ENCODE peak calls at places on chromosomes 4 and X, in eight cellular contexts. One of them, this sample, is unnamed.

GRCh38 chr4:10949039-10949728 is 264.6 kb upstream of the CLNK start:
- DNase-seq in uterus: no peak
- DNase-seq in left lung: no peak
- DNase-seq in transverse colon: no peak
- DNase-seq in astrocyte: no peak
- DNase-seq in PC-3: no peak
- DNase-seq in neural progenitor cell: no peak
- DNase-seq in stomach: no peak
- DNase-seq in this sample: no peak

GRCh38 chrX:42017971-42018370 is 94.6 kb upstream of the CASK start:
- DNase-seq in transverse colon: no peak
- DNase-seq in astrocyte: no peak
- DNase-seq in left lung: no peak
- DNase-seq in PC-3: peak; percentile 61
- DNase-seq in stomach: no peak
- DNase-seq in uterus: no peak
- DNase-seq in neural progenitor cell: no peak
- DNase-seq in this sample: no peak

GRCh38 chr4:184951668-184952160 is 66.6 kb upstream of the HELT start:
- DNase-seq in stomach: no peak
- DNase-seq in PC-3: no peak
- DNase-seq in neural progenitor cell: no peak
- DNase-seq in astrocyte: no peak
- DNase-seq in transverse colon: no peak
- DNase-seq in uterus: no peak
- DNase-seq in left lung: no peak
- DNase-seq in this sample: no peak

GRCh38 chr4:185833055-185833598 is 21.1 kb upstream of the SORBS2 start:
- DNase-seq in uterus: no peak
- DNase-seq in stomach: no peak
- DNase-seq in transverse colon: no peak
- DNase-seq in left lung: no peak
- DNase-seq in astrocyte: peak; percentile 90
- DNase-seq in PC-3: no peak
- DNase-seq in neural progenitor cell: peak; percentile 59
- DNase-seq in this sample: no peak

GRCh38 chr4:11585506-11585905 is 156.8 kb upstream of the HS3ST1 start:
- DNase-seq in transverse colon: peak; percentile 27
- DNase-seq in left lung: no peak
- DNase-seq in stomach: peak; percentile 27
- DNase-seq in astrocyte: no peak
- DNase-seq in uterus: peak; percentile 16
- DNase-seq in neural progenitor cell: no peak
- DNase-seq in PC-3: peak; percentile 79
- DNase-seq in this sample: no peak

GRCh38 chr4:99404595-99405287 is 30.4 kb downstream of the ADH7 start:
- DNase-seq in left lung: no peak
- DNase-seq in neural progenitor cell: no peak
- DNase-seq in astrocyte: peak; percentile 95
- DNase-seq in stomach: no peak
- DNase-seq in PC-3: peak; percentile 86
- DNase-seq in transverse colon: no peak
- DNase-seq in uterus: no peak
- DNase-seq in this sample: peak; percentile 70

GRCh38 chr4:152075253-152075928 is 314.6 kb upstream of the GATB start:
- DNase-seq in uterus: no peak
- DNase-seq in stomach: no peak
- DNase-seq in neural progenitor cell: no peak
- DNase-seq in left lung: no peak
- DNase-seq in transverse colon: no peak
- DNase-seq in astrocyte: no peak
- DNase-seq in PC-3: no peak
- DNase-seq in this sample: no peak

GRCh38 chr4:41620594-41621256 is 82.8 kb downstream of the LIMCH1 start:
- DNase-seq in stomach: no peak
- DNase-seq in uterus: no peak
- DNase-seq in neural progenitor cell: no peak
- DNase-seq in transverse colon: no peak
- DNase-seq in PC-3: no peak
- DNase-seq in astrocyte: no peak
- DNase-seq in left lung: no peak
- DNase-seq in this sample: no peak

GRCh38 chr4:39526283-39526682 is 956 bp downstream of the UGDH start:
- DNase-seq in neural progenitor cell: peak; percentile 33
- DNase-seq in uterus: no peak
- DNase-seq in left lung: no peak
- DNase-seq in transverse colon: no peak
- DNase-seq in astrocyte: no peak
- DNase-seq in stomach: no peak
- DNase-seq in PC-3: peak; percentile 6
- DNase-seq in this sample: no peak

GRCh38 chr4:171117457-171117856 is 695.7 kb upstream of the GALNTL6 start:
- DNase-seq in PC-3: peak; percentile 23
- DNase-seq in stomach: no peak
- DNase-seq in uterus: no peak
- DNase-seq in neural progenitor cell: no peak
- DNase-seq in astrocyte: no peak
- DNase-seq in transverse colon: no peak
- DNase-seq in left lung: no peak
- DNase-seq in this sample: no peak

GRCh38 chr4:99202094-99202493 is 17.0 kb downstream of the ADH6 start:
- DNase-seq in transverse colon: no peak
- DNase-seq in neural progenitor cell: no peak
- DNase-seq in left lung: no peak
- DNase-seq in uterus: no peak
- DNase-seq in PC-3: no peak
- DNase-seq in stomach: no peak
- DNase-seq in astrocyte: no peak
- DNase-seq in this sample: no peak

GRCh38 chr4:2292679-2293108 is 30.8 kb upstream of the MXD4 start:
- DNase-seq in uterus: no peak
- DNase-seq in transverse colon: no peak
- DNase-seq in astrocyte: peak; percentile 74
- DNase-seq in PC-3: no peak
- DNase-seq in neural progenitor cell: no peak
- DNase-seq in stomach: no peak
- DNase-seq in left lung: no peak
- DNase-seq in this sample: peak; percentile 49

GRCh38 chr4:122765702-122766352 is 33.3 kb downstream of the BBS12 start:
- DNase-seq in left lung: no peak
- DNase-seq in neural progenitor cell: no peak
- DNase-seq in transverse colon: no peak
- DNase-seq in PC-3: peak; percentile 58
- DNase-seq in astrocyte: peak; percentile 87
- DNase-seq in uterus: no peak
- DNase-seq in stomach: no peak
- DNase-seq in this sample: peak; percentile 76

GRCh38 chr4:133151301-133151680 is 2.2 kb downstream of the PCDH10 start:
- DNase-seq in astrocyte: peak; percentile 30
- DNase-seq in neural progenitor cell: peak; percentile 67
- DNase-seq in PC-3: no peak
- DNase-seq in uterus: no peak
- DNase-seq in left lung: no peak
- DNase-seq in stomach: no peak
- DNase-seq in transverse colon: no peak
- DNase-seq in this sample: no peak

DNA sequence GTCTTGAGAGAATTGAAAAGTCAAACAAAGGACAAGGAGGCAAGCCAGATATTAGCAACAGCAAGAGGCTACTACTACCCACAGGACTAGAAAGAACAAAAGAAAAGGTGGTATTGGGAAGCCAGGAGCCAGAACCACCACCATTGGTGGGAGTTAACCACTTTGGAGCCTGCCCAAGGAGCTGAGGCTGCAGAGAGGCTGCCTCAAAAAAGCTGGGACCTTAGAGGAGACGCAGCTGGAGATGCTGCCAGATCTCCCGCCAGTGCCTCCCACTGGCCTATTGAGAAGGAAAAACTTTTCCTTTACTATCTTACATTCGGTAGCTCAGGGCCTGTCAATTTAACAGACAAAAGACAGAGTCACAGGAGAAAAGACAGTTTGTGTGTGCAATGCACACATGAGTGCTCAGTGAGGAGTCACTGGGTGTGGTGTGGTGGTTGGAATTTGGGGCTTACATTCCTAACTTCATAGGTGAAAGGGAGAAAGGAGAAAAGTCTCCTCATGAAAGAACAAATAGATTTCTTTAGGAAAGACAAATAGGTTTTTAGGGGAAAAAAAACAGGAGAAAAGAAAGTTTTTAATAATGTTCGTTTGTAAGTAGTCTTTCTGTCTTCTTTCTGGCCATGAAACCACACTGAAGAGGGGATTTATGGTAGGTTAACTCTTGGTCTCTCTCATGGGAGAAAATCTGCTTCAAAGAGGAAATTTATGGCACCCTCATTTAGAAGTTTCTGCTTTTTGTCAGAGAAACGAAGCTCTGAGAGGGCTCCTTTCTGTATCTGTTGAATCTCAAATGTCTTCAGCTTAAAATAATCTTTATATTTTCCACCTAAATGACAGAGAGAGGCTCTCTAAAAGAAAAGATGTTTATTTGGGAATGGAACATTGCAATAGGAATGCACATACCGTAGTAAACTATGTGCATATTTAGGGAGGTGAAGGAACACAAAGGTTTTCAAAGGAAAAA is 52.6 kb upstream of the HPSE start:
- DNase-seq in transverse colon: no peak
- DNase-seq in PC-3: peak; percentile 68
- DNase-seq in stomach: no peak
- DNase-seq in left lung: no peak
- DNase-seq in uterus: peak; percentile 43
- DNase-seq in neural progenitor cell: peak; percentile 20
- DNase-seq in astrocyte: no peak
- DNase-seq in this sample: no peak
- TF ChIP-seq CTCF in transverse colon: no peak
- TF ChIP-seq CTCF in PC-3: no peak
- TF ChIP-seq CTCF in stomach: no peak
- TF ChIP-seq CTCF in left lung: no peak
- TF ChIP-seq CTCF in uterus: no peak
- TF ChIP-seq CTCF in neural progenitor cell: peak; percentile 21
- TF ChIP-seq CTCF in astrocyte: no peak
- TF ChIP-seq CTCF in this sample: no peak

GRCh38 chr4:143352720-143353119 is 16.0 kb downstream of the GAB1 start:
- DNase-seq in neural progenitor cell: no peak
- DNase-seq in stomach: no peak
- DNase-seq in PC-3: no peak
- DNase-seq in uterus: no peak
- DNase-seq in left lung: no peak
- DNase-seq in transverse colon: no peak
- DNase-seq in astrocyte: peak; percentile 23
- DNase-seq in this sample: no peak

GRCh38 chr4:143353797-143354196 is 17.1 kb downstream of the GAB1 start:
- DNase-seq in uterus: no peak
- DNase-seq in left lung: no peak
- DNase-seq in astrocyte: no peak
- DNase-seq in neural progenitor cell: no peak
- DNase-seq in PC-3: no peak
- DNase-seq in transverse colon: no peak
- DNase-seq in stomach: no peak
- DNase-seq in this sample: no peak

GRCh38 chr4:143354990-143355389 is 18.3 kb downstream of the GAB1 start:
- DNase-seq in PC-3: no peak
- DNase-seq in transverse colon: no peak
- DNase-seq in stomach: no peak
- DNase-seq in astrocyte: no peak
- DNase-seq in left lung: no peak
- DNase-seq in uterus: no peak
- DNase-seq in neural progenitor cell: no peak
- DNase-seq in this sample: no peak

GRCh38 chr4:143351149-143351691 is 14.5 kb downstream of the GAB1 start:
- DNase-seq in uterus: no peak
- DNase-seq in stomach: no peak
- DNase-seq in left lung: no peak
- DNase-seq in PC-3: no peak
- DNase-seq in astrocyte: no peak
- DNase-seq in neural progenitor cell: no peak
- DNase-seq in transverse colon: no peak
- DNase-seq in this sample: no peak

GRCh38 chr4:143352052-143352451 is 15.4 kb downstream of the GAB1 start:
- DNase-seq in transverse colon: peak; percentile 64
- DNase-seq in uterus: no peak
- DNase-seq in neural progenitor cell: no peak
- DNase-seq in stomach: no peak
- DNase-seq in PC-3: peak; percentile 86
- DNase-seq in left lung: no peak
- DNase-seq in astrocyte: peak; percentile 36
- DNase-seq in this sample: no peak
- H3K4me3 ChIP-seq in transverse colon: no peak overlapping the region
- H3K4me3 ChIP-seq in uterus: no peak overlapping the region
- H3K4me3 ChIP-seq in neural progenitor cell: no peak overlapping the region
- H3K4me3 ChIP-seq in stomach: no peak overlapping the region
- H3K4me3 ChIP-seq in PC-3: peak overlapping the region; percentile 15
- H3K4me3 ChIP-seq in left lung: no peak overlapping the region
- H3K4me3 ChIP-seq in astrocyte: no peak overlapping the region
- H3K4me3 ChIP-seq in this sample: no peak overlapping the region

DNA sequence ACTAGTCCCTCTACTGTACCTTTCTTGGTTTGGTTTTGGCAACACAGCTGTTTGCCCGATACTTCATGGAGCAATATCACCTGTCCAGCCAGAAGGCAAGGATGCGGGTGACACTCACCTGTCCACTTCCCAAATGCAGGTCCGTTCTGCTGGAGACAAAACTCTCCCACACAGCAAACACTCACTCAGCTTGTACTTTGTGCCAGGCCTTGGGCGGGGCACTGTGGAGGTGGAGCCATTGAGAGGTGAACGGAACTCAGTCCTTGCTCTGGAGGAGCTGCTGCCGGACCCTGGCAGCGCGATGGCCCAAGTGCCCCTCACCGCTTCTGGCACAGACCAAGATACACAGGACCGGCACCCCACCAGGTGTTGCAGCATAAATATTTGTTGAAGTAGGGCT is 15.3 kb upstream of the HMGB3 start:
- DNase-seq in stomach: peak; percentile 31
- DNase-seq in uterus: no peak
- DNase-seq in left lung: no peak
- DNase-seq in neural progenitor cell: no peak
- DNase-seq in transverse colon: peak; percentile 55
- DNase-seq in astrocyte: no peak
- DNase-seq in PC-3: no peak
- DNase-seq in this sample: no peak
- H3K27me3 ChIP-seq in stomach: no peaks in the 10 kb centered on the region
- H3K27me3 ChIP-seq in uterus: no peaks in the 10 kb centered on the region
- H3K27me3 ChIP-seq in left lung: no peaks in the 10 kb centered on the region
- H3K27me3 ChIP-seq in neural progenitor cell: no peaks in the 10 kb centered on the region
- H3K27me3 ChIP-seq in transverse colon: no peaks in the 10 kb centered on the region
- H3K27me3 ChIP-seq in astrocyte: no peaks in the 10 kb centered on the region
- H3K27me3 ChIP-seq in PC-3: no peaks in the 10 kb centered on the region
- H3K27me3 ChIP-seq in this sample: no peaks in the 10 kb centered on the region

DNA sequence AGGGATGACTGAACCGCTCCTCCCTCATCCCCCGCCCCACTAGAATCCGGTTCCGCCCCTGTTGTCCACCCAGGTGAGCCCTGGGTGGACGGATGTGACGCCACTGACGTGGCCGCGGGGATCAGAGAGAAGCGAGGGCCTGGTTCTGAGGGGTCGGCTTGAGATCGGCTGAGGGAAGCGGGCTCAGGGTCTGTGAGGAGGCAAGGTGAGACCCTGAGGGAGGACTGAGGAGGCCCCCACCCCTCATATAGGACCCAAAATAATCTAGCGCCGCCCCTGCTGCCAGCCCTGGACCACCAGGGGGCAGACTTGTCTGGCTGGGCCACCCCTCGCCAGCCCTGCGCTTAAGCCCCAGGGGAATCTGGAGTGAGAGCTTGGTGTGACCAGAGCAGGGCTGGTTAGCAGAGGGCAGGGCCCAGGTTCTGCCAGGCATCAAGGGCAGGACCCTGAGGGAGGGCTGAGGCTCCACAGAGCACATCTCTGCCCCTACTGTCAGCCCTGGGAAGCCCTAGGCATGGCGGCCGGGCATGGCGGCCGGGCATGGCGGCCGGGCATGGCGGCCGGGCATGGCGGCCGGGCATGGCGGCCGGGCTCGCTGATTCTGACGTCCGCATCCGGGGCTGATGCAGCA is at the start of gene MAGEA8:
- DNase-seq in PC-3: no peak
- DNase-seq in neural progenitor cell: peak; percentile 8
- DNase-seq in uterus: no peak
- DNase-seq in stomach: no peak
- DNase-seq in transverse colon: no peak
- DNase-seq in left lung: no peak
- DNase-seq in astrocyte: no peak
- DNase-seq in this sample: no peak
- TF ChIP-seq CTCF in PC-3: peak; percentile 32
- TF ChIP-seq CTCF in neural progenitor cell: peak; percentile 35
- TF ChIP-seq CTCF in uterus: no peak
- TF ChIP-seq CTCF in stomach: no peak
- TF ChIP-seq CTCF in transverse colon: no peak
- TF ChIP-seq CTCF in left lung: no peak
- TF ChIP-seq CTCF in astrocyte: no peak
- TF ChIP-seq CTCF in this sample: no peak